ENCODE peak calls at places on chromosome 18, in ten cellular contexts. I is HS-27A; W is EL; A is activated CD4-positive, alpha-beta T cell treated with anti-CD3 and anti-CD28 coated beads, Interleukin-2, amount 50 U/mL, for 1 hour; E is NCI-H446; H is NCI-H1105 treated with DMSO at 0.1 percent for 48 hours; K is HTR-8/SVneo; M is iPS-NIHi11; B is foreskin fibroblast; V is amniotic stem cell. Y is an unnamed sample.

GRCh38 chr18:21330122-21330701 is 88.2 kb downstream of the GREB1L start:
- DNase-seq in I (peak; percentile 56), W (peak; percentile 80), A (no peak), E (no peak), H (no peak), K (peak; percentile 72), M (no peak), B (peak; percentile 55), V (no peak), Y (peak; percentile 61)

GRCh38 chr18:79829136-79829854 is 31.6 kb downstream of the KCNG2 start:
- DNase-seq in I (no peak), W (no peak), A (no peak), E (no peak), H (no peak), K (no peak), M (no peak), B (no peak), V (no peak), Y (no peak)

GRCh38 chr18:44518666-44519065 is 162.0 kb upstream of the SETBP1 start:
- DNase-seq in I (no peak), W (no peak), A (no peak), E (no peak), H (no peak), K (no peak), M (no peak), B (no peak), V (no peak), Y (no peak)

GRCh38 chr18:8750954-8751415 is 45.6 kb downstream of the MTCL1 start:
- DNase-seq in I (peak; percentile 80), W (peak; percentile 91), A (no peak), E (no peak), H (no peak), K (no peak), M (no peak), B (peak; percentile 90), V (peak; percentile 20), Y (peak; percentile 87)

GRCh38 chr18:10791141-10791808 is 265.4 kb downstream of the NAPG start:
- DNase-seq in I (no peak), W (no peak), A (no peak), E (no peak), H (no peak), K (no peak), M (no peak), B (no peak), V (no peak), Y (no peak)

GRCh38 chr18:9506046-9506792 is 30.9 kb downstream of the RALBP1 start:
- DNase-seq in I (no peak), W (no peak), A (no peak), E (peak; percentile 51), H (peak; percentile 2), K (no peak), M (peak; percentile 29), B (no peak), V (no peak), Y (no peak)

GRCh38 chr18:24378598-24378997 is 19.0 kb downstream of the OSBPL1A start:
- DNase-seq in I (no peak), W (no peak), A (no peak), E (no peak), H (no peak), K (no peak), M (peak; percentile 37), B (no peak), V (no peak), Y (no peak)

GRCh38 chr18:23126352-23127056 is 8.8 kb upstream of the CABLES1 start:
- DNase-seq in I (no peak), W (no peak), A (no peak), E (no peak), H (no peak), K (no peak), M (no peak), B (no peak), V (no peak), Y (no peak)

GRCh38 chr18:60446821-60447220 is 74.2 kb upstream of the MC4R start:
- DNase-seq in I (peak; percentile 35), W (no peak), A (no peak), E (no peak), H (no peak), K (no peak), M (peak; percentile 7), B (peak; percentile 2), V (no peak), Y (no peak)

Y was measured in HFF-Myc.